ENCODE peak calls at places on chromosomes 4 and X, in ten cellular contexts. A, M, E, I, X, J, Z, N, S and V are unnamed samples.

GRCh38 chr4:122700178-122700725 is 32.3 kb upstream of the BBS12 start:
- DNase-seq in A (no peak), M (peak), E (no peak), I (peak), X (peak), J (peak), Z (no peak), N (no peak), S (peak), V (no peak)

GRCh38 chr4:8765631-8766590 is 105.7 kb downstream of the HMX1 start:
- DNase-seq in A (no peak), M (peak), E (no peak), I (no peak), X (no peak), J (no peak), Z (peak), N (no peak), S (no peak), V (no peak)

GRCh38 chr4:100188829-100189228 is 1.4 kb downstream of the DDIT4L start:
- DNase-seq in A (no peak), M (no peak), E (no peak), I (no peak), X (no peak), J (no peak), Z (no peak), N (no peak), S (no peak), V (no peak)

GRCh38 chrX:132622130-132622529 is 133.3 kb upstream of the MBNL3 start:
- DNase-seq in A (peak), M (peak), E (no peak), I (no peak), X (peak), J (peak), Z (peak), N (no peak), S (peak), V (no peak)

GRCh38 chr4:3706565-3707422 is 59.4 kb upstream of the ADRA2C start:
- DNase-seq in A (no peak), M (peak), E (no peak), I (no peak), X (no peak), J (no peak), Z (no peak), N (no peak), S (no peak), V (no peak)

GRCh38 chr4:184750926-184751584 is 17.2 kb upstream of the CENPU start:
- DNase-seq in A (no peak), M (no peak), E (no peak), I (peak), X (no peak), J (no peak), Z (no peak), N (no peak), S (no peak), V (no peak)

GRCh38 chr4:82918091-82918490 is 17.6 kb downstream of the THAP9 start:
- DNase-seq in A (no peak), M (no peak), E (no peak), I (no peak), X (no peak), J (no peak), Z (no peak), N (no peak), S (no peak), V (no peak)

GRCh38 chr4:101630319-101630986 is 160.1 kb upstream of the BANK1 start:
- DNase-seq in A (no peak), M (no peak), E (no peak), I (no peak), X (no peak), J (no peak), Z (no peak), N (no peak), S (no peak), V (no peak)

GRCh38 chrX:55342533-55343501 is 78.1 kb upstream of the PAGE3 start:
- DNase-seq in A (peak), M (peak), E (no peak), I (peak), X (no peak), J (peak), Z (no peak), N (peak), S (peak), V (peak)

GRCh38 chrX:314781-315595 is 3.6 kb downstream of the GTPBP6 start:
- DNase-seq in A (no peak), M (no peak), E (no peak), I (no peak), X (no peak), J (no peak), Z (peak), N (no peak), S (no peak), V (no peak)

GRCh38 chr4:41446391-41446790 is 91.6 kb upstream of the LIMCH1 start:
- DNase-seq in A (no peak), M (no peak), E (no peak), I (no peak), X (no peak), J (no peak), Z (no peak), N (no peak), S (no peak), V (no peak)

GRCh38 chr4:52824270-52824602 is 37.9 kb upstream of the RASL11B start:
- DNase-seq in A (no peak), M (no peak), E (no peak), I (no peak), X (no peak), J (no peak), Z (no peak), N (no peak), S (no peak), V (no peak)

GRCh38 chrX:46865281-46865680 is 28.4 kb downstream of the RP2 start:
- DNase-seq in A (no peak), M (no peak), E (no peak), I (no peak), X (no peak), J (peak), Z (no peak), N (no peak), S (peak), V (no peak)

GRCh38 chr4:137032242-137032641 is 500.1 kb downstream of the PCDH18 start:
- DNase-seq in A (no peak), M (peak), E (no peak), I (no peak), X (no peak), J (peak), Z (no peak), N (no peak), S (no peak), V (no peak)